ENCODE peak calls at places on chromosomes 5 and 9, in six cellular contexts. B is endothelial cell of umbilical vein, V is A549, D is NB4, U is K562, F is HepG2. A is an unnamed sample.

GRCh38 chr9:27181381-27181780 is 72.4 kb downstream of the TEK start:
- DNase-seq in B (peak), V (no peak), D (no peak), U (no peak), F (no peak), A (no peak)

GRCh38 chr9:20811872-20812271 is 127.8 kb downstream of the FOCAD start:
- DNase-seq in B (no peak), V (peak), D (peak), U (no peak), F (no peak), A (no peak)

GRCh38 chr5:55903121-55903701 is 52.1 kb downstream of the IL31RA start:
- DNase-seq in B (peak), V (peak), D (peak), U (no peak), F (no peak), A (peak)

GRCh38 chr5:111829701-111830100 is 72.7 kb upstream of the NREP start:
- DNase-seq in B (no peak), V (no peak), D (no peak), U (no peak), F (no peak), A (no peak)

GRCh38 chr5:78499485-78499884 is 139.1 kb downstream of the SCAMP1 start:
- DNase-seq in B (no peak), V (no peak), D (no peak), U (no peak), F (no peak), A (no peak)

GRCh38 chr9:36855443-36856315 is 178.4 kb downstream of the PAX5 start:
- DNase-seq in B (peak), V (peak), D (peak), U (peak), F (peak), A (no peak)

GRCh38 chr9:12963537-12963936 is 188.7 kb downstream of the LURAP1L start:
- DNase-seq in B (no peak), V (no peak), D (no peak), U (no peak), F (no peak), A (no peak)

GRCh38 chr9:21110708-21111576 is 30.7 kb downstream of the IFNW1 start:
- DNase-seq in B (peak), V (peak), D (peak), U (no peak), F (peak), A (peak)

GRCh38 chr9:24257726-24258125 is 288.0 kb downstream of the IZUMO3 start:
- DNase-seq in B (no peak), V (no peak), D (no peak), U (no peak), F (no peak), A (no peak)

GRCh38 chr5:121887727-121888126 is 36.0 kb downstream of the FTMT start:
- DNase-seq in B (no peak), V (no peak), D (no peak), U (no peak), F (no peak), A (no peak)

GRCh38 chr5:143010335-143010734 is 240.2 kb downstream of the ARHGAP26 start:
- DNase-seq in B (no peak), V (no peak), D (no peak), U (no peak), F (no peak), A (no peak)

GRCh38 chr9:135209136-135209535 is 121.7 kb downstream of the OLFM1 start:
- DNase-seq in B (no peak), V (no peak), D (no peak), U (no peak), F (no peak), A (no peak)

GRCh38 chr5:40774626-40775025 is 18.9 kb upstream of the TTC33 start:
- DNase-seq in B (no peak), V (no peak), D (no peak), U (no peak), F (peak), A (no peak)

GRCh38 chr5:17186271-17186670 is 31.2 kb upstream of the BASP1 start:
- DNase-seq in B (no peak), V (no peak), D (no peak), U (no peak), F (no peak), A (no peak)

GRCh38 chr9:134484479-134484878 is 157.1 kb upstream of the COL5A1 start:
- DNase-seq in B (no peak), V (no peak), D (no peak), U (no peak), F (no peak), A (no peak)

GRCh38 chr9:98639133-98639532 is 69.6 kb downstream of the GABBR2 start:
- DNase-seq in B (no peak), V (no peak), D (no peak), U (no peak), F (no peak), A (no peak)

GRCh38 chr5:155729684-155730059 is 597.3 kb upstream of the SGCD start:
- DNase-seq in B (no peak), V (no peak), D (no peak), U (no peak), F (no peak), A (no peak)

GRCh38 chr5:34709861-34710673 is 53.9 kb downstream of the RAI14 start:
- DNase-seq in B (peak), V (no peak), D (no peak), U (no peak), F (peak), A (no peak)

GRCh38 chr5:17694922-17695321 is 60.7 kb downstream of the TAF11L14 start:
- DNase-seq in B (no peak), V (peak), D (no peak), U (no peak), F (no peak), A (no peak)

GRCh38 chr9:116155700-116156045 is 2.1 kb downstream of the PAPPA start:
- DNase-seq in B (peak), V (no peak), D (no peak), U (no peak), F (no peak), A (no peak)

GRCh38 chr5:177357459-177358332 is at the start of gene RGS14:
- DNase-seq in B (peak), V (no peak), D (peak), U (no peak), F (no peak), A (peak)

GRCh38 chr9:17116400-17116837 is 18.4 kb upstream of the CNTLN start:
- DNase-seq in B (peak), V (peak), D (peak), U (peak), F (peak), A (no peak)

GRCh38 chr5:35365756-35366155 is 135.5 kb upstream of the PRLR start:
- DNase-seq in B (no peak), V (no peak), D (no peak), U (no peak), F (no peak), A (no peak)

GRCh38 chr5:110752953-110753352 is 14.1 kb downstream of the SLC25A46 start:
- DNase-seq in B (no peak), V (no peak), D (no peak), U (no peak), F (no peak), A (peak)

GRCh38 chr9:77020438-77021264 is 1.2 kb downstream of the FOXB2 start:
- DNase-seq in B (no peak), V (no peak), D (no peak), U (no peak), F (no peak), A (no peak)

GRCh38 chr5:56232538-56232937 is 592 bp downstream of the ANKRD55 start:
- DNase-seq in B (no peak), V (no peak), D (no peak), U (no peak), F (no peak), A (no peak)

GRCh38 chr9:20551236-20551635 is 71.1 kb downstream of the MLLT3 start:
- DNase-seq in B (no peak), V (peak), D (no peak), U (no peak), F (peak), A (no peak)

GRCh38 chr9:36332006-36332405 is 68.1 kb downstream of the RNF38 start:
- DNase-seq in B (no peak), V (no peak), D (no peak), U (no peak), F (no peak), A (no peak)

GRCh38 chr9:101462558-101462957 is 27.0 kb upstream of the ALDOB start:
- DNase-seq in B (peak), V (no peak), D (no peak), U (peak), F (no peak), A (no peak)
- TF ChIP-seq MYC in B (no peak), V (no peak), D (no peak), U (no peak), F (no peak), A (no peak)

DNA sequence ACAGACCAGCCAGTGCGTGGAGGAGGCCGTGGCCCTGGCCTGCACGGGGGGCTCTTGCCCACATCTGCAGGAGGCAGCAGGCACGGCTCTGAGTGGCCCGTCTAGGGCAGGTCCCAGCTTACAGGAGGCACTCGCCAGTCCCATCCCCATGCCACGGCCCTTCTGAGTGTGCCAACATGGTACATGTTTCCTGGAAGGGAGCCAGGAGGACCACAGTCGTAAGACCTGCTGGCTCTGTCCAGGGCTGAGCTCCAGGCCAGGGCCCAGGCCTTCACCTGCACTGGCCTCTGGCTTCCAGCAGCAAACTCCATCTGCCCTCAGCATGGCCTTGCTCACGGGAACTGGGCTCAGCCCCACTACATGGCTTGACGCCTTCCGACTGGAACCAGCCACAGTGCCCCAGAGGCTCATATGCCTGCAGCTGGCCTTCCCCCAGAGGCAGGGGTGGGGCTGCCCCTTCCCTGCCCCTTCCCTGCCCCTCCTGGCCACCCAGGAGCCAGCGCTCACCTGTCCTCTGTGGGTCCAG is 3.8 kb downstream of the NKD2 start:
- DNase-seq in B (no peak), V (no peak), D (no peak), U (no peak), F (no peak), A (no peak)
- TF ChIP-seq MYC in B (no peak), V (no peak), D (no peak), U (no peak), F (no peak), A (no peak)

DNA sequence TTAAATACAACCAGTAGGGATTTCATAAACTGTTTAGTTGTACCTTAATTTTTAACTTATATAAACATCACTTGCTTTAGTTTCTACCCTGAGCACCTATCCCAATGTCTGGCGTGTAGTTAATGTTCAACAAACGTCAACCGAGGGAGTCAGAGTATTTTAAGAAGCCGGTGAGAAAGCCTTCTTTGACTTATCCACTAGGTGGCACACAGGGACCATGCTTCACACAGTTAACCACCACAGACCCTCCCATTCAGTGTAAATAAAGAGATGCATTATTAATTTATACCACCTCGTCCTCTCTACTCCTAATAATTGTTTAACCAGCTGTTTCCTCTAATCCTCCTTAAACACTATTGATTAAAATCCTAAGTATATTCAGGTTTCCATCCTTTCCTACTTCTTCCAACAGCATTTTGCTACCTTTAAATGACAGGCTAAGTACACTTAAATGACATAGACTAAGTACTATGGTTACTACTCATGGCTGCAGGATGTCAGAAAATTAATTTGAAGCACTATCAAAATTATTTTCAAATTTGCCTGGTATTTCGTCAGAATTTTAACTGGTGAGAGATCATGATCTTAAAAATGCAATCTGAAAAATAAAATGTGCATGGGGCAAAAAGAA is 2.3 kb downstream of the HAPLN1 start:
- DNase-seq in B (peak), V (peak), D (peak), U (peak), F (peak), A (no peak)
- TF ChIP-seq MYC in B (no peak), V (no peak), D (no peak), U (no peak), F (no peak), A (no peak)

GRCh38 chr5:175778951-175779475 is 92.4 kb upstream of the CPLX2 start:
- DNase-seq in B (no peak), V (peak), D (no peak), U (no peak), F (peak), A (no peak)
- TF ChIP-seq MYC in B (no peak), V (no peak), D (no peak), U (no peak), F (no peak), A (no peak)